ENCODE peak calls at places on chromosome 22, in four cellular contexts. Q, P, T and G are unnamed samples.

GRCh38 chr22:21855715-21856114 is 11.7 kb downstream of the MAPK1 start:
- DNase-seq in P (no peak), T (peak), Q (no peak), G (no peak)

GRCh38 chr22:33896154-33896800 is 24.0 kb downstream of the LARGE1 start:
- DNase-seq in T (no peak), Q (no peak), P (no peak), G (no peak)

GRCh38 chr22:36884314-36885158 is 23.7 kb downstream of the NCF4 start:
- DNase-seq in T (no peak), P (no peak), Q (no peak), G (no peak)

GRCh38 chr22:24529898-24530297 is 25.0 kb downstream of the GUCD1 start:
- DNase-seq in T (no peak), P (no peak), Q (no peak), G (no peak)

GRCh38 chr22:19107730-19108074 is 14.5 kb downstream of the DGCR2 start:
- DNase-seq in P (no peak), Q (no peak), T (no peak), G (no peak)

GRCh38 chr22:30191049-30191701 is 55.4 kb downstream of the LIF start:
- DNase-seq in P (no peak), Q (no peak), T (no peak), G (no peak)

GRCh38 chr22:19179472-19180048 is 1.0 kb upstream of the SLC25A1 start:
- DNase-seq in P (peak), Q (peak), T (peak), G (no peak)

GRCh38 chr22:29224859-29225410 is 19.2 kb downstream of the EMID1 start:
- DNase-seq in P (no peak), Q (peak), T (no peak), G (no peak)

GRCh38 chr22:25777870-25778269 is 35.9 kb downstream of the MYO18B start:
- DNase-seq in P (no peak), Q (peak), T (peak), G (no peak)

GRCh38 chr22:24141586-24141985 is 39.7 kb upstream of the SUSD2 start:
- DNase-seq in Q (no peak), P (no peak), T (no peak), G (no peak)

GRCh38 chr22:41532908-41533825 is 11.1 kb downstream of the POLR3H start:
- DNase-seq in P (peak), T (peak), Q (peak), G (no peak)
- TF ChIP-seq POLR2AphosphoS5 in P (no peak), T (no peak), Q (no peak), G (peak)

GRCh38 chr22:46137218-46137766 is 13.0 kb upstream of the PPARA start:
- DNase-seq in T (no peak), Q (no peak), P (no peak), G (no peak)
- H3K27ac ChIP-seq in T (no peak), Q (no peak), P (no peak), G (no peak)

GRCh38 chr22:46004105-46004866 is 27.3 kb upstream of the WNT7B start:
- DNase-seq in P (no peak), Q (no peak), T (no peak), G (no peak)

GRCh38 chr22:46008291-46008690 is 31.3 kb upstream of the WNT7B start:
- DNase-seq in P (no peak), T (no peak), Q (peak), G (no peak)

GRCh38 chr22:46007003-46007847 is 30.3 kb upstream of the WNT7B start:
- DNase-seq in T (no peak), P (peak), Q (peak), G (no peak)

GRCh38 chr22:46007848-46008261 is 30.9 kb upstream of the WNT7B start:
- DNase-seq in Q (peak), P (peak), T (no peak), G (no peak)

DNA sequence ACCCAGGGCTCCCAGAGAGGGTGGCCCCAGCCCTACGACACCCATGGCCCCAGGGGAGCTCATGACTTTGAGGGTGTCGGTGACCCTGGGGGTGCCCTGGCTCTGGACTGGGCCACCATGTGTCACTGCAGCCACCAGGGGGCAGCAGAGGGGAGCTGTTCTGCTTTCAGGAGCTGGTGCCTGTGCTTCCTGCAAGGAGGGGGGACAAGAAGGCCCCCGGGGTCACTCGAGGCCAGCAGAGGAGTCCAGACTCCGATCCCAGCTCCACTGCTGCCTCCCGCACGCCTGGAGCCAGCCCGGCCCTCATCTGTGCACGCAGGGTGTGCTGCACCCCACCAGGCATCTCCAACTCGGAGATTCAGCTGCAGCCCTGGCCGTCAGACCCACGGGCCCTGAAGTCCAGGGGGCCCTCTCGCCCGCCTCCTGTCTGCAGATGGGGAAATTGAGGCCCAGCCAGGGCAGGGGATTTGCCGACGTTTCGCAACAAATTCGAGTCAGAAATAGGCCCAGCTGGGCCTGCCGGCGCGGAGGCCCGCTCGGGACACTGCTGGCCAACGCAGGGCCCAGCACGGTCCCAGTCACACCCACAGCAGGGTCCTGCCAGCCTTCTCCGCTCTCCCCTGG is 29.5 kb upstream of the WNT7B start:
- DNase-seq in Q (peak), T (peak), P (peak), G (peak)
- TF ChIP-seq POLR2AphosphoS5 in Q (no peak), T (no peak), P (no peak), G (no peak)

GRCh38 chr22:45843030-45843429 is 133.9 kb downstream of the WNT7B start:
- DNase-seq in Q (no peak), T (no peak), P (no peak), G (no peak)
- H3K27ac ChIP-seq in Q (no peak), T (no peak), P (no peak), G (no peak)

GRCh38 chr22:32075997-32076725 is 33.1 kb downstream of the SLC5A1 start:
- DNase-seq in T (no peak), P (no peak), Q (no peak), G (peak)
- TF ChIP-seq POLR2AphosphoS5 in T (no peak), P (no peak), Q (no peak), G (no peak)

GRCh38 chr22:35345808-35346505 is 34.9 kb upstream of the HMOX1 start:
- DNase-seq in T (no peak), P (no peak), Q (no peak), G (no peak)

GRCh38 chr22:35341090-35341874 is 39.6 kb upstream of the HMOX1 start:
- DNase-seq in Q (no peak), P (no peak), T (no peak), G (no peak)

GRCh38 chr22:35343664-35344550 is 37.0 kb upstream of the HMOX1 start:
- DNase-seq in P (no peak), Q (no peak), T (no peak), G (no peak)

GRCh38 chr22:35344956-35345690 is 35.8 kb upstream of the HMOX1 start:
- DNase-seq in T (no peak), P (no peak), Q (no peak), G (no peak)

GRCh38 chr22:35342390-35342789 is 38.5 kb upstream of the HMOX1 start:
- DNase-seq in T (no peak), P (no peak), Q (no peak), G (no peak)
- H3K27ac ChIP-seq in T (no peak), P (no peak), Q (no peak), G (no peak)

GRCh38 chr22:27250418-27250817 is 551.1 kb downstream of the MN1 start:
- DNase-seq in Q (no peak), P (no peak), T (no peak), G (no peak)

GRCh38 chr22:27244328-27244727 is 557.2 kb downstream of the MN1 start:
- DNase-seq in T (no peak), P (no peak), Q (no peak), G (no peak)

GRCh38 chr22:27245056-27245455 is 556.5 kb downstream of the MN1 start:
- DNase-seq in Q (no peak), P (no peak), T (no peak), G (no peak)

GRCh38 chr22:27246558-27246957 is 555.0 kb downstream of the MN1 start:
- DNase-seq in Q (no peak), P (no peak), T (no peak), G (no peak)

DNA sequence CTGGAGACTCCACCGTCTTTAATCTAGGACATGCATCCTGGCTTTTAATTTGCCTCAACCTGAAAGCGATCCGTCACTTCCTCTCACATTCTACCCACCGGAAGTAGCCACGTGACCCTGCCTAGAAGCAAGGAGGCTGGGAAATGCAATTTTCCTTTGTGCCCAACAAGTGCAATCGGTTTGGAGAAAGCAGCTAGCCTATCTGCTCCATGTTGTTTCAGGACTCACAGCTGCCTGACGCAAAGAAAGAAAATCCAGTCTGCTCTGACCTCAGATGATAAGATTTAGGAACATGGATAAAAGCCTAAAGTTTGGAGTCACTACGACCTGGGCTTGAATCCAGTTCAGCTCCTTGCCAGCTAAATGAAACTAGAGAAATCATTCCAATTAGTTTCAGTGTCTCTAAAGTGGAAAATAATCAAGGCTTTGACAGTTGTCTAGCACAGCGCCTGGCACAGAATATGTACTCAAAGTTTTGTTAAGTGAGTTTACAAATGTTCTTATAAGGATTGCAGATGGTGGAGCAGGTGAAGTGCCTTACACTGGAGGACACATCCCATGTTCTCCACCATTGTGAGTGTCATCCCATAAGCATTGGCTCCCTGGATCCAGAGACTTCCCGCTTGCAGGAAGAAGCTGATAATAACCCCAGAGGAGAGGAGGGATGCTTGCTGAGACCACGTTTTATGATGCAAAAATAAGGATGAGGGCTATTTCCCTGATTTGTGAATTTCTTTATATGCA is 553.7 kb downstream of the MN1 start:
- DNase-seq in T (no peak), Q (no peak), P (no peak), G (no peak)
- TF ChIP-seq POLR2AphosphoS5 in T (no peak), Q (no peak), P (no peak), G (no peak)

DNA sequence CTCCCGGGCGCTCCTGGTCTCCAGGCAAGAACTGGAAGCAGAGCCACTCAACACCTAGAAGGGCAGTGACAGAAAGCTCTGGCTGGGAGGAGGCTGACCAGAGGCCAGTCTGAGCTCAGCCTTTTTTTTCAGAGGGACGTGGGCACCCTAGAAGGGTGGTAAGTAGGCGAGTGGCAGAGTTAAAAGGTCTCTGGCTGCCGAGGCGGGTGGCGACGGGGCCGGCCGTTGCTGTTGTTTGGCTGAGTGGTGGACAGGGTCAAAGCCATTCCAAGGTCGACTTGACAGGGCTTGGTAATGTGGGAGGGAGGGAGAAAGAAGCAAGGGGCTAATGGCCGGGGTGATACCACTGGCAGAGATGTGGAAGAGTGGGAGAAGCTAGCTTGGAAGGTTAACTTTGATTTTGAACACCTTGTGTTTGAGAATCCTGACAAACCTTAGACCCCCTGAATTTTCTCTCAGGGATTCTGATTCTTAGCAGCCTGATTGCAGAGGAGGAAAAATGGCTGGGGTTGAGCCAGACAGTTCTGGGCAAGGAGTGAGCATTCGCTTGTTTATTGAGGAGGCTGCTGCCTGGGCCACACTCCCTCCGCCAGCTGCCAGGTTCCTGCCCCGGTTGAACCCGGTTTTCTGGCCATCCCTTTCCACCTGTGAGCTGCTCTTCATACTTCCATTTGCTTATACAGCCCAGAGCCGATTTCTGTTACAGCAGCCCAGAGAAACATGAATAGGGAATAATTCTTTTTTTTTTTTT is 866 bp upstream of the SYCE3 start:
- DNase-seq in Q (peak), P (peak), T (no peak), G (no peak)
- H3K27ac ChIP-seq in Q (no peak), P (peak), T (peak), G (peak)

GRCh38 chr22:40635940-40636379 is 559 bp downstream of the MRTFA start:
- DNase-seq in T (no peak), P (peak), Q (no peak), G (no peak)

GRCh38 chr22:40635008-40635939 is 1.2 kb downstream of the MRTFA start:
- DNase-seq in T (no peak), P (no peak), Q (no peak), G (no peak)

GRCh38 chr22:40636380-40637180 is at the start of gene MRTFA:
- DNase-seq in T (peak), Q (peak), P (peak), G (peak)

GRCh38 chr22:40638261-40638660 is 1.7 kb upstream of the MRTFA start:
- DNase-seq in Q (no peak), P (no peak), T (no peak), G (no peak)

DNA sequence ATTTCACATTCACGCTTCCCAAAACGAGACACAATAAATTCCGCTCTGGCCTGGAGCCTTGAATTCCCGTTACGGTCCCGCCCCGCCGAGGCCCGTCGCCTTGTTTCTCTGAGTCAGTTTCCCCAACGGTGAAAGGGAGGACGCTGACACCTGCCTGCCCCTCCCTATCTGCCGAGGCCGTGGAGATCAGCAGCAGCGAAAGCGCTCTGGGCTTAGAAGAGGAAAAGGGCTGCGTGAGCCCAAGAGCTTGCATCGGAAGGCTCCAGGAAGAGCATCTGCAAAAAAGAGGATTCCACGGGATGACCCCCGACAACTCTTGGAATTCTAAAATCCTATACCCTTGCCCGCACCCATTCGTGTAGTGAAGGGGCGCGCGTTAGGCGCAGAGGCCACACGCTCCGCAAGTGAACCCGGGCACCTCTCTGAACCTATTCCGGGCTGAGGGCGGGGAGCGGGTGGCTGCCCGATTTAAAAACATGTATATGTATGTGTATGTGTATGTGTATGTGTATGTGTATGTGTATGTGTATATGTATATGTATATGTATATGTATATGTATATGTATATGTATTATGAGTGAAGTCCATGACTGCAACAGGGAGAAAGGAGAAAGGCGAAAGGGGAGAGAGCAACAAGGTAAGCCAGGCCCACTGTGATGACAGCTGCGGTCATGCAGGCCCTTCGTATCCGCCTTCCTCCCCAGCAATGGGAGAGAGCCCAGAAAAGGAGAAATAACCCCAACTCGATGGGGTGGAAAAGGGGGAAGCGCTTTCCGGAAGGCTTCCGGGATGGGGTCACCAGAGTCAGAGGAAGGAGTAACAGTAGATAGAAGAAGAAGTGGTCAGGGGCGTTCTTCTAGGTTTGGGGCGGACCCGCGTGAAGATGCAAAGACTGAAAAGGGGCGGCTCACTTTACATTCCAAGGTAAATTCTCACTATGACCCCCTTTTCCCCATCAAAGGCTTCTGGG is 947 bp upstream of the MRTFA start:
- DNase-seq in T (peak), P (peak), Q (no peak), G (no peak)
- TF ChIP-seq POLR2AphosphoS5 in T (no peak), P (no peak), Q (peak), G (no peak)

DNA sequence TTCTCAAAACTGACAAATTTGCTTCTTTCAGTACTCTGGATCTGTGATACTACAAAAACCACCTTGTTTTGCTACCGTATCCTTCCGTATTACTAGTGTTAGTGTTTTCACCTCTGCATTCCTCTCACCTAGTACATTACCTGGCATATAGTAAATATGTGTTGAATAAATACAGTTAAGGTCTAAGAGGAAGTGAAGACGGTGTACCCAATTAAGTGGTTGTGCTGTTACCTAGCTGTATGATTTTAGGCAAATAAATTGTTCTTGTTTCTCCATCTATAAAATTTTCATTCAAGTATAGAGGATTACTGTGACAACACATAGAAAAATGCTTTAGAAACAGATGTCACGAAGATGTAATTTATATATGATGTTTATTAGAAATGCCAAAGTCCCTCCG is 8.9 kb downstream of the BCL2L13 start:
- DNase-seq in P (no peak), Q (no peak), T (no peak), G (no peak)
- H3K27ac ChIP-seq in P (no peak), Q (no peak), T (no peak), G (no peak)